ENCODE peak calls at places on chromosomes 7 and 10, in ten cellular contexts. P is stomach; M is activated CD4-positive, CD25-positive, alpha-beta regulatory T cell; T is body of pancreas; Z is cardiac muscle cell; V is SJSA1; B is transverse colon; Q is EL; G is astrocyte of the spinal cord; L is PC-3. N is an unnamed sample.

GRCh38 chr10:34655286-34656170 is 159.6 kb downstream of the PARD3 start:
- DNase-seq in P (peak; percentile 43), M (no peak), T (peak; percentile 62), Z (peak; percentile 68), V (peak; percentile 63), B (peak; percentile 56), Q (peak; percentile 71), G (peak; percentile 85), L (peak; percentile 100), N (peak; percentile 53)

GRCh38 chr7:39493929-39494328 is 72.3 kb upstream of the YAE1 start:
- DNase-seq in P (no peak), M (no peak), T (no peak), Z (no peak), V (no peak), B (no peak), Q (no peak), G (no peak), L (no peak), N (no peak)

GRCh38 chr7:16724344-16724743 is 29.2 kb upstream of the TSPAN13 start:
- DNase-seq in P (no peak), M (no peak), T (no peak), Z (no peak), V (no peak), B (no peak), Q (no peak), G (no peak), L (no peak), N (no peak)

GRCh38 chr10:16944081-16944922 is 127.1 kb upstream of the RSU1 start:
- DNase-seq in P (no peak), M (no peak), T (no peak), Z (no peak), V (no peak), B (no peak), Q (peak; percentile 57), G (peak; percentile 59), L (no peak), N (no peak)

GRCh38 chr10:5423774-5424173 is 11.4 kb downstream of the NET1 start:
- DNase-seq in P (no peak), M (no peak), T (no peak), Z (no peak), V (no peak), B (no peak), Q (no peak), G (no peak), L (no peak), N (no peak)

GRCh38 chr7:81956520-81956919 is 186.7 kb upstream of the HGF start:
- DNase-seq in P (no peak), M (no peak), T (no peak), Z (peak; percentile 57), V (peak; percentile 9), B (no peak), Q (peak; percentile 25), G (peak; percentile 52), L (peak; percentile 68), N (peak; percentile 80)

GRCh38 chr10:53284615-53285182 is 512.1 kb upstream of the MBL2 start:
- DNase-seq in P (no peak), M (no peak), T (no peak), Z (no peak), V (no peak), B (no peak), Q (no peak), G (no peak), L (peak; percentile 78), N (no peak)

GRCh38 chr10:12252882-12253546 is 57.0 kb downstream of the CDC123 start:
- DNase-seq in P (no peak), M (no peak), T (no peak), Z (no peak), V (no peak), B (peak; percentile 46), Q (no peak), G (peak; percentile 12), L (peak; percentile 22), N (no peak)

GRCh38 chr10:79208251-79208983 is 138.9 kb upstream of the PPIF start:
- DNase-seq in P (no peak), M (no peak), T (no peak), Z (no peak), V (no peak), B (no peak), Q (no peak), G (no peak), L (no peak), N (no peak)

N was measured in pons.